ENCODE peak calls at places on chromosomes 3 and 15, in nine cellular contexts. One of them, this sample, is unnamed. For H3K36me3, the result is how much of the 10 kb centered on the place peaks cover.

GRCh38 chr3:129632556-129632955 is 26.1 kb upstream of the PLXND1 start:
- DNase-seq in mammary epithelial cell: no peak
- DNase-seq in colonic mucosa: no peak
- DNase-seq in trophoblast cell: no peak
- DNase-seq in IMR-90: no peak
- DNase-seq in endodermal cell: no peak
- DNase-seq in Karpas-422: no peak
- DNase-seq in H1: no peak
- DNase-seq in fibroblast of lung: no peak
- DNase-seq in this sample: no peak

GRCh38 chr15:69114231-69114937 is 46.1 kb upstream of the GLCE start:
- DNase-seq in mammary epithelial cell: peak
- DNase-seq in colonic mucosa: no peak
- DNase-seq in trophoblast cell: no peak
- DNase-seq in IMR-90: no peak
- DNase-seq in endodermal cell: no peak
- DNase-seq in Karpas-422: no peak
- DNase-seq in H1: no peak
- DNase-seq in fibroblast of lung: no peak
- DNase-seq in this sample: no peak

GRCh38 chr15:100229181-100230163 is 112.3 kb downstream of the ADAMTS17 start:
- DNase-seq in mammary epithelial cell: no peak
- DNase-seq in colonic mucosa: no peak
- DNase-seq in trophoblast cell: no peak
- DNase-seq in IMR-90: no peak
- DNase-seq in endodermal cell: no peak
- DNase-seq in Karpas-422: no peak
- DNase-seq in H1: no peak
- DNase-seq in fibroblast of lung: no peak
- DNase-seq in this sample: no peak

GRCh38 chr15:31236184-31237041 is 90.2 kb upstream of the KLF13 start:
- DNase-seq in mammary epithelial cell: peak
- DNase-seq in colonic mucosa: peak
- DNase-seq in trophoblast cell: peak
- DNase-seq in IMR-90: peak
- DNase-seq in endodermal cell: no peak
- DNase-seq in Karpas-422: peak
- DNase-seq in H1: no peak
- DNase-seq in fibroblast of lung: peak
- DNase-seq in this sample: no peak

GRCh38 chr15:36784098-36784670 is 204.8 kb downstream of the CDIN1 start:
- DNase-seq in mammary epithelial cell: no peak
- DNase-seq in colonic mucosa: no peak
- DNase-seq in trophoblast cell: no peak
- DNase-seq in IMR-90: no peak
- DNase-seq in endodermal cell: no peak
- DNase-seq in Karpas-422: no peak
- DNase-seq in H1: no peak
- DNase-seq in fibroblast of lung: no peak
- DNase-seq in this sample: no peak

GRCh38 chr15:67838789-67839332 is 984 bp downstream of the RNU6-1 start:
- DNase-seq in mammary epithelial cell: peak
- DNase-seq in colonic mucosa: peak
- DNase-seq in trophoblast cell: peak
- DNase-seq in IMR-90: no peak
- DNase-seq in endodermal cell: peak
- DNase-seq in Karpas-422: no peak
- DNase-seq in H1: no peak
- DNase-seq in fibroblast of lung: peak
- DNase-seq in this sample: peak

GRCh38 chr3:36908647-36909180 is 36.1 kb downstream of the TRANK1 start:
- DNase-seq in mammary epithelial cell: no peak
- DNase-seq in colonic mucosa: no peak
- DNase-seq in trophoblast cell: no peak
- DNase-seq in IMR-90: no peak
- DNase-seq in endodermal cell: no peak
- DNase-seq in Karpas-422: no peak
- DNase-seq in H1: no peak
- DNase-seq in fibroblast of lung: no peak
- DNase-seq in this sample: no peak

GRCh38 chr3:183644244-183644643 is 8.8 kb downstream of the KLHL24 start:
- DNase-seq in mammary epithelial cell: no peak
- DNase-seq in colonic mucosa: no peak
- DNase-seq in trophoblast cell: no peak
- DNase-seq in IMR-90: no peak
- DNase-seq in endodermal cell: no peak
- DNase-seq in Karpas-422: no peak
- DNase-seq in H1: no peak
- DNase-seq in fibroblast of lung: no peak
- DNase-seq in this sample: no peak

GRCh38 chr15:70351391-70351790 is 253.7 kb upstream of the TLE3 start:
- DNase-seq in mammary epithelial cell: no peak
- DNase-seq in colonic mucosa: no peak
- DNase-seq in trophoblast cell: no peak
- DNase-seq in IMR-90: no peak
- DNase-seq in endodermal cell: no peak
- DNase-seq in Karpas-422: no peak
- DNase-seq in H1: no peak
- DNase-seq in fibroblast of lung: no peak
- DNase-seq in this sample: no peak

GRCh38 chr15:69412274-69412673 is 1.9 kb upstream of the KIF23 start:
- DNase-seq in mammary epithelial cell: no peak
- DNase-seq in colonic mucosa: no peak
- DNase-seq in trophoblast cell: no peak
- DNase-seq in IMR-90: no peak
- DNase-seq in endodermal cell: no peak
- DNase-seq in Karpas-422: no peak
- DNase-seq in H1: no peak
- DNase-seq in fibroblast of lung: no peak
- DNase-seq in this sample: no peak

GRCh38 chr3:53677406-53677805 is 168.8 kb downstream of the CHDH start:
- DNase-seq in mammary epithelial cell: no peak
- DNase-seq in colonic mucosa: no peak
- DNase-seq in trophoblast cell: no peak
- DNase-seq in IMR-90: no peak
- DNase-seq in endodermal cell: no peak
- DNase-seq in Karpas-422: peak
- DNase-seq in H1: no peak
- DNase-seq in fibroblast of lung: no peak
- DNase-seq in this sample: no peak

GRCh38 chr15:85788796-85789495 is 5.8 kb downstream of the KLHL25 start:
- DNase-seq in mammary epithelial cell: no peak
- DNase-seq in colonic mucosa: peak
- DNase-seq in trophoblast cell: no peak
- DNase-seq in IMR-90: no peak
- DNase-seq in endodermal cell: peak
- DNase-seq in Karpas-422: no peak
- DNase-seq in H1: no peak
- DNase-seq in fibroblast of lung: no peak
- DNase-seq in this sample: no peak

GRCh38 chr3:40572588-40572987 is 47.8 kb downstream of the ZNF621 start:
- DNase-seq in mammary epithelial cell: no peak
- DNase-seq in colonic mucosa: no peak
- DNase-seq in trophoblast cell: no peak
- DNase-seq in IMR-90: no peak
- DNase-seq in endodermal cell: no peak
- DNase-seq in Karpas-422: no peak
- DNase-seq in H1: no peak
- DNase-seq in fibroblast of lung: no peak
- DNase-seq in this sample: no peak

GRCh38 chr3:14622368-14622767 is 29.2 kb upstream of the CCDC174 start:
- DNase-seq in mammary epithelial cell: no peak
- DNase-seq in colonic mucosa: no peak
- DNase-seq in trophoblast cell: no peak
- DNase-seq in IMR-90: no peak
- DNase-seq in endodermal cell: no peak
- DNase-seq in Karpas-422: no peak
- DNase-seq in H1: no peak
- DNase-seq in fibroblast of lung: no peak
- DNase-seq in this sample: no peak

GRCh38 chr3:157073810-157074209 is 86.1 kb downstream of the CCNL1 start:
- DNase-seq in mammary epithelial cell: peak
- DNase-seq in colonic mucosa: no peak
- DNase-seq in trophoblast cell: peak
- DNase-seq in IMR-90: peak
- DNase-seq in endodermal cell: no peak
- DNase-seq in Karpas-422: no peak
- DNase-seq in H1: no peak
- DNase-seq in fibroblast of lung: peak
- DNase-seq in this sample: no peak

GRCh38 chr3:16801698-16802097 is 83.1 kb upstream of the PLCL2 start:
- DNase-seq in mammary epithelial cell: no peak
- DNase-seq in colonic mucosa: no peak
- DNase-seq in trophoblast cell: peak
- DNase-seq in IMR-90: peak
- DNase-seq in endodermal cell: no peak
- DNase-seq in Karpas-422: no peak
- DNase-seq in H1: no peak
- DNase-seq in fibroblast of lung: peak
- DNase-seq in this sample: no peak

GRCh38 chr3:41323455-41323854 is 124.2 kb downstream of the CTNNB1 start:
- DNase-seq in mammary epithelial cell: no peak
- DNase-seq in colonic mucosa: no peak
- DNase-seq in trophoblast cell: no peak
- DNase-seq in IMR-90: no peak
- DNase-seq in endodermal cell: no peak
- DNase-seq in Karpas-422: no peak
- DNase-seq in H1: no peak
- DNase-seq in fibroblast of lung: no peak
- DNase-seq in this sample: no peak

GRCh38 chr15:30670056-30670455 is 44.1 kb downstream of the ARHGAP11B start:
- DNase-seq in mammary epithelial cell: no peak
- DNase-seq in colonic mucosa: no peak
- DNase-seq in trophoblast cell: no peak
- DNase-seq in IMR-90: peak
- DNase-seq in endodermal cell: no peak
- DNase-seq in Karpas-422: peak
- DNase-seq in H1: no peak
- DNase-seq in fibroblast of lung: no peak
- DNase-seq in this sample: no peak

GRCh38 chr3:159911011-159911663 is 77.5 kb upstream of the IL12A start:
- DNase-seq in mammary epithelial cell: peak
- DNase-seq in colonic mucosa: no peak
- DNase-seq in trophoblast cell: no peak
- DNase-seq in IMR-90: no peak
- DNase-seq in endodermal cell: no peak
- DNase-seq in Karpas-422: no peak
- DNase-seq in H1: no peak
- DNase-seq in fibroblast of lung: no peak
- DNase-seq in this sample: no peak
- H3K9ac ChIP-seq in mammary epithelial cell: peak
- H3K9ac ChIP-seq in colonic mucosa: no peak
- H3K9ac ChIP-seq in trophoblast cell: no peak
- H3K9ac ChIP-seq in IMR-90: no peak
- H3K9ac ChIP-seq in endodermal cell: no peak
- H3K9ac ChIP-seq in Karpas-422: no peak
- H3K9ac ChIP-seq in H1: no peak
- H3K9ac ChIP-seq in fibroblast of lung: no peak
- H3K9ac ChIP-seq in this sample: no peak

GRCh38 chr3:44832032-44832431 is 29.7 kb upstream of the TMEM42 start:
- DNase-seq in mammary epithelial cell: no peak
- DNase-seq in colonic mucosa: no peak
- DNase-seq in trophoblast cell: no peak
- DNase-seq in IMR-90: no peak
- DNase-seq in endodermal cell: no peak
- DNase-seq in Karpas-422: no peak
- DNase-seq in H1: no peak
- DNase-seq in fibroblast of lung: no peak
- DNase-seq in this sample: no peak
- H3K36me3 ChIP-seq in mammary epithelial cell: under half
- H3K36me3 ChIP-seq in colonic mucosa: under half
- H3K36me3 ChIP-seq in trophoblast cell: under half
- H3K36me3 ChIP-seq in IMR-90: under half
- H3K36me3 ChIP-seq in endodermal cell: half or more
- H3K36me3 ChIP-seq in Karpas-422: half or more
- H3K36me3 ChIP-seq in H1: under half
- H3K36me3 ChIP-seq in fibroblast of lung: under half
- H3K36me3 ChIP-seq in this sample: under half

DNA sequence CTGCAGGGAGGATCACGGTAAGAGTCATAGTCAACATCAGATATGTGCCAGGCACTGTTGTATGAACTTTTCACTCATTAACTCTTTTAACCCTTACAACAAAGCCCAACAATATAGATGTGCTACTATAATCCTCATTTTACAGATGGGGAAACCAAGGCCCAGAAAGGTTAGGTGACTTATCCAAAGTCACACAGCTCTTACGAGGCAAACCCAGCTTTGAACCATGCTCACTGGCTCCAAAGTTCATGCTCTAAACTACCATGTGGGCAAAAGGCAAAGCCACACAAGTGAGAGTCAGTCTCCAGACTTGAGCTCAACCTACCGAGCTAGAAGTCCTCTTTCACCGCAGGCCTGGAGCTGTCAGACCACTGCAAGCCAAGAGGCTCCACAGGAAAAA is 115.2 kb upstream of the IQSEC1 start:
- DNase-seq in mammary epithelial cell: no peak
- DNase-seq in colonic mucosa: no peak
- DNase-seq in trophoblast cell: no peak
- DNase-seq in IMR-90: no peak
- DNase-seq in endodermal cell: no peak
- DNase-seq in Karpas-422: no peak
- DNase-seq in H1: no peak
- DNase-seq in fibroblast of lung: no peak
- DNase-seq in this sample: no peak
- H3K9ac ChIP-seq in mammary epithelial cell: no peak
- H3K9ac ChIP-seq in colonic mucosa: no peak
- H3K9ac ChIP-seq in trophoblast cell: no peak
- H3K9ac ChIP-seq in IMR-90: no peak
- H3K9ac ChIP-seq in endodermal cell: no peak
- H3K9ac ChIP-seq in Karpas-422: no peak
- H3K9ac ChIP-seq in H1: no peak
- H3K9ac ChIP-seq in fibroblast of lung: no peak
- H3K9ac ChIP-seq in this sample: no peak

GRCh38 chr3:66495633-66496032 is 5.2 kb downstream of the LRIG1 start:
- DNase-seq in mammary epithelial cell: no peak
- DNase-seq in colonic mucosa: peak
- DNase-seq in trophoblast cell: no peak
- DNase-seq in IMR-90: no peak
- DNase-seq in endodermal cell: peak
- DNase-seq in Karpas-422: no peak
- DNase-seq in H1: no peak
- DNase-seq in fibroblast of lung: no peak
- DNase-seq in this sample: peak

GRCh38 chr3:66497982-66498671 is 2.7 kb downstream of the LRIG1 start:
- DNase-seq in mammary epithelial cell: no peak
- DNase-seq in colonic mucosa: no peak
- DNase-seq in trophoblast cell: no peak
- DNase-seq in IMR-90: no peak
- DNase-seq in endodermal cell: no peak
- DNase-seq in Karpas-422: no peak
- DNase-seq in H1: no peak
- DNase-seq in fibroblast of lung: no peak
- DNase-seq in this sample: no peak

GRCh38 chr3:66496731-66497130 is 4.1 kb downstream of the LRIG1 start:
- DNase-seq in mammary epithelial cell: peak
- DNase-seq in colonic mucosa: no peak
- DNase-seq in trophoblast cell: no peak
- DNase-seq in IMR-90: no peak
- DNase-seq in endodermal cell: no peak
- DNase-seq in Karpas-422: no peak
- DNase-seq in H1: no peak
- DNase-seq in fibroblast of lung: no peak
- DNase-seq in this sample: no peak

GRCh38 chr3:66498718-66499611 is 1.9 kb downstream of the LRIG1 start:
- DNase-seq in mammary epithelial cell: no peak
- DNase-seq in colonic mucosa: peak
- DNase-seq in trophoblast cell: no peak
- DNase-seq in IMR-90: peak
- DNase-seq in endodermal cell: peak
- DNase-seq in Karpas-422: peak
- DNase-seq in H1: no peak
- DNase-seq in fibroblast of lung: peak
- DNase-seq in this sample: no peak

GRCh38 chr3:66497288-66497972 is 3.4 kb downstream of the LRIG1 start:
- DNase-seq in mammary epithelial cell: no peak
- DNase-seq in colonic mucosa: no peak
- DNase-seq in trophoblast cell: no peak
- DNase-seq in IMR-90: no peak
- DNase-seq in endodermal cell: no peak
- DNase-seq in Karpas-422: no peak
- DNase-seq in H1: no peak
- DNase-seq in fibroblast of lung: no peak
- DNase-seq in this sample: no peak
- H3K36me3 ChIP-seq in mammary epithelial cell: under half
- H3K36me3 ChIP-seq in colonic mucosa: under half
- H3K36me3 ChIP-seq in trophoblast cell: under half
- H3K36me3 ChIP-seq in IMR-90: under half
- H3K36me3 ChIP-seq in endodermal cell: under half
- H3K36me3 ChIP-seq in Karpas-422: under half
- H3K36me3 ChIP-seq in H1: under half
- H3K36me3 ChIP-seq in fibroblast of lung: under half
- H3K36me3 ChIP-seq in this sample: under half

This sample was measured in neural progenitor cell.